ENCODE peak calls at places on chromosomes 13 and 19, in ten cellular contexts. One of them, this sample, is unnamed.

GRCh38 chr19:10724573-10725071 is 6.7 kb downstream of the DNM2 start:
- DNase-seq in lower leg skin: no peak
- DNase-seq in tibial nerve: no peak
- DNase-seq in breast epithelium: no peak
- DNase-seq in GM12891: no peak
- DNase-seq in esophagus muscularis mucosa: no peak
- DNase-seq in uterus: no peak
- DNase-seq in spleen: no peak
- DNase-seq in body of pancreas: no peak
- DNase-seq in heart left ventricle: no peak
- DNase-seq in this sample: no peak

GRCh38 chr19:3346677-3347353 is 19.6 kb upstream of the NFIC start:
- DNase-seq in lower leg skin: peak
- DNase-seq in tibial nerve: peak
- DNase-seq in breast epithelium: peak
- DNase-seq in GM12891: no peak
- DNase-seq in esophagus muscularis mucosa: no peak
- DNase-seq in uterus: peak
- DNase-seq in spleen: no peak
- DNase-seq in body of pancreas: peak
- DNase-seq in heart left ventricle: peak
- DNase-seq in this sample: no peak

GRCh38 chr19:7694499-7694898 is 7.4 kb downstream of the FCER2 start:
- DNase-seq in lower leg skin: no peak
- DNase-seq in tibial nerve: no peak
- DNase-seq in breast epithelium: no peak
- DNase-seq in GM12891: no peak
- DNase-seq in esophagus muscularis mucosa: no peak
- DNase-seq in uterus: no peak
- DNase-seq in spleen: no peak
- DNase-seq in body of pancreas: no peak
- DNase-seq in heart left ventricle: no peak
- DNase-seq in this sample: no peak

GRCh38 chr13:73708393-73708985 is 425.7 kb downstream of the KLF12 start:
- DNase-seq in lower leg skin: no peak
- DNase-seq in tibial nerve: peak
- DNase-seq in breast epithelium: no peak
- DNase-seq in GM12891: peak
- DNase-seq in esophagus muscularis mucosa: no peak
- DNase-seq in uterus: peak
- DNase-seq in spleen: no peak
- DNase-seq in body of pancreas: peak
- DNase-seq in heart left ventricle: no peak
- DNase-seq in this sample: no peak

GRCh38 chr13:92573467-92574057 is 653.0 kb upstream of the GPC6 start:
- DNase-seq in lower leg skin: no peak
- DNase-seq in tibial nerve: no peak
- DNase-seq in breast epithelium: no peak
- DNase-seq in GM12891: no peak
- DNase-seq in esophagus muscularis mucosa: no peak
- DNase-seq in uterus: no peak
- DNase-seq in spleen: no peak
- DNase-seq in body of pancreas: no peak
- DNase-seq in heart left ventricle: no peak
- DNase-seq in this sample: peak

GRCh38 chr19:50489461-50490011 is 12.9 kb upstream of the GARIN5A start:
- DNase-seq in lower leg skin: no peak
- DNase-seq in tibial nerve: no peak
- DNase-seq in breast epithelium: no peak
- DNase-seq in GM12891: no peak
- DNase-seq in esophagus muscularis mucosa: no peak
- DNase-seq in uterus: no peak
- DNase-seq in spleen: peak
- DNase-seq in body of pancreas: no peak
- DNase-seq in heart left ventricle: no peak
- DNase-seq in this sample: no peak

GRCh38 chr19:58581227-58582141 is 8.3 kb upstream of the MZF1 start:
- DNase-seq in lower leg skin: peak
- DNase-seq in tibial nerve: peak
- DNase-seq in breast epithelium: peak
- DNase-seq in GM12891: peak
- DNase-seq in esophagus muscularis mucosa: peak
- DNase-seq in uterus: peak
- DNase-seq in spleen: peak
- DNase-seq in body of pancreas: peak
- DNase-seq in heart left ventricle: peak
- DNase-seq in this sample: no peak

GRCh38 chr13:66665991-66666390 is 564.1 kb downstream of the PCDH9 start:
- DNase-seq in lower leg skin: no peak
- DNase-seq in tibial nerve: no peak
- DNase-seq in breast epithelium: no peak
- DNase-seq in GM12891: no peak
- DNase-seq in esophagus muscularis mucosa: no peak
- DNase-seq in uterus: no peak
- DNase-seq in spleen: no peak
- DNase-seq in body of pancreas: no peak
- DNase-seq in heart left ventricle: no peak
- DNase-seq in this sample: peak

GRCh38 chr19:18733196-18733647 is 49.7 kb downstream of the CRTC1 start:
- DNase-seq in lower leg skin: no peak
- DNase-seq in tibial nerve: no peak
- DNase-seq in breast epithelium: no peak
- DNase-seq in GM12891: no peak
- DNase-seq in esophagus muscularis mucosa: no peak
- DNase-seq in uterus: peak
- DNase-seq in spleen: no peak
- DNase-seq in body of pancreas: no peak
- DNase-seq in heart left ventricle: peak
- DNase-seq in this sample: no peak

GRCh38 chr13:93318538-93318937 is 91.9 kb downstream of the GPC6 start:
- DNase-seq in lower leg skin: no peak
- DNase-seq in tibial nerve: no peak
- DNase-seq in breast epithelium: no peak
- DNase-seq in GM12891: no peak
- DNase-seq in esophagus muscularis mucosa: no peak
- DNase-seq in uterus: no peak
- DNase-seq in spleen: no peak
- DNase-seq in body of pancreas: no peak
- DNase-seq in heart left ventricle: no peak
- DNase-seq in this sample: no peak

DNA sequence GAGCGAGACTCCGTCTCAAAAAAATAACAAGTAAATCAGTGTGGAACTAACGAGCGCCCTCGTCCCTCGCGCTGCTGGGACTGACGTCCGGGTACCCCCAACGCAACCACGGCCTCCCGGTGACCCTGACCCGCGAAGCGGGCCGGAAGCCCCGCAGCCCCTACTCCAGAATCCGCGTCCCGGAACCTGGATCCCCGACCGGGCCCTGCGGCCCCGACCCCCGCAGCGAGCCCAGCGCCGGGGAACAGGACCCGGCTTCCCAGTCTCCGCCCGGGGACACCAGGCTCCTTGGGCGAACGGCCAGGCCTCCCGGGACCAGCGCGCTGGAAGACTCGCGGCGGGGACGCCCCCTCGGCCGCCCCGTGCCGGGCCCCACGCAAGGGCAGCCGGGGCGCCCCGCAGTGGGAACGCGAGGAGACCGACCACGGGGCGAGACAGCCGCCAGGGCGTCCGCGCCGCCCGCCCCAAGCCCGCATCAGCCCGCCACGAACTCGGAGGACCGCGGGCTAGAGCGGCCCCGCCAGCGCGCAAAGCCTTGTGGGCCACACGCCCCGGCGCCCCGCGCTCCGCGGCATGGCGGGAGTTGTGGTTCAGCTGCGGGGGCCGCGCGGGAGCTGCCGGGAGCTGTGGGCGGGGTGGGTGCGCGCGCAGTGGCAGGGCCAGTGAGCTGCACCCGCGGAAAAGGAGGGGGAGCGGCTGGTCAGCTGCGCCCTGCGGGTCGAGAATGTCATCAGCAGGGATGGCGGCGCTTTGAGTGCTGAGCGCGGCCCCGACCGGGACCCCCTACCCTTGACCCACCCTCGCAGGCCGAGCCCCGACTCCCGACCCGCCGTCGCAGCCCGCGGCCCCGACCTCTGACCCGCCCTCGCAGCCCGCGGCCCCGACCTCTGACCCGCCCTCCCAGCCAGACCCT is 7.5 kb upstream of the MADCAM1 start:
- DNase-seq in lower leg skin: peak
- DNase-seq in tibial nerve: peak
- DNase-seq in breast epithelium: peak
- DNase-seq in GM12891: peak
- DNase-seq in esophagus muscularis mucosa: no peak
- DNase-seq in uterus: peak
- DNase-seq in spleen: peak
- DNase-seq in body of pancreas: peak
- DNase-seq in heart left ventricle: peak
- DNase-seq in this sample: peak
- TF ChIP-seq POLR2A in lower leg skin: no peak
- TF ChIP-seq POLR2A in tibial nerve: peak
- TF ChIP-seq POLR2A in breast epithelium: peak
- TF ChIP-seq POLR2A in GM12891: peak
- TF ChIP-seq POLR2A in esophagus muscularis mucosa: peak
- TF ChIP-seq POLR2A in uterus: peak
- TF ChIP-seq POLR2A in spleen: peak
- TF ChIP-seq POLR2A in body of pancreas: peak
- TF ChIP-seq POLR2A in heart left ventricle: no peak
- TF ChIP-seq POLR2A in this sample: peak

GRCh38 chr13:38350114-38350617 is 515 bp downstream of the UFM1 start:
- DNase-seq in lower leg skin: peak
- DNase-seq in tibial nerve: peak
- DNase-seq in breast epithelium: peak
- DNase-seq in GM12891: no peak
- DNase-seq in esophagus muscularis mucosa: no peak
- DNase-seq in uterus: no peak
- DNase-seq in spleen: peak
- DNase-seq in body of pancreas: peak
- DNase-seq in heart left ventricle: peak
- DNase-seq in this sample: peak
- TF ChIP-seq POLR2A in lower leg skin: no peak
- TF ChIP-seq POLR2A in tibial nerve: no peak
- TF ChIP-seq POLR2A in breast epithelium: no peak
- TF ChIP-seq POLR2A in GM12891: peak
- TF ChIP-seq POLR2A in esophagus muscularis mucosa: no peak
- TF ChIP-seq POLR2A in uterus: no peak
- TF ChIP-seq POLR2A in spleen: no peak
- TF ChIP-seq POLR2A in body of pancreas: no peak
- TF ChIP-seq POLR2A in heart left ventricle: no peak
- TF ChIP-seq POLR2A in this sample: no peak

GRCh38 chr19:40605201-40605971 is 4.2 kb downstream of the LTBP4 start:
- DNase-seq in lower leg skin: peak
- DNase-seq in tibial nerve: peak
- DNase-seq in breast epithelium: peak
- DNase-seq in GM12891: peak
- DNase-seq in esophagus muscularis mucosa: no peak
- DNase-seq in uterus: peak
- DNase-seq in spleen: peak
- DNase-seq in body of pancreas: peak
- DNase-seq in heart left ventricle: peak
- DNase-seq in this sample: peak

GRCh38 chr19:40604647-40605200 is 3.6 kb downstream of the LTBP4 start:
- DNase-seq in lower leg skin: peak
- DNase-seq in tibial nerve: no peak
- DNase-seq in breast epithelium: no peak
- DNase-seq in GM12891: no peak
- DNase-seq in esophagus muscularis mucosa: no peak
- DNase-seq in uterus: no peak
- DNase-seq in spleen: no peak
- DNase-seq in body of pancreas: no peak
- DNase-seq in heart left ventricle: no peak
- DNase-seq in this sample: no peak

GRCh38 chr19:40601061-40601973 is at the start of gene LTBP4:
- DNase-seq in lower leg skin: peak
- DNase-seq in tibial nerve: no peak
- DNase-seq in breast epithelium: no peak
- DNase-seq in GM12891: no peak
- DNase-seq in esophagus muscularis mucosa: no peak
- DNase-seq in uterus: peak
- DNase-seq in spleen: peak
- DNase-seq in body of pancreas: no peak
- DNase-seq in heart left ventricle: peak
- DNase-seq in this sample: no peak

GRCh38 chr19:40603071-40603718 is 2.0 kb downstream of the LTBP4 start:
- DNase-seq in lower leg skin: peak
- DNase-seq in tibial nerve: no peak
- DNase-seq in breast epithelium: no peak
- DNase-seq in GM12891: no peak
- DNase-seq in esophagus muscularis mucosa: no peak
- DNase-seq in uterus: no peak
- DNase-seq in spleen: no peak
- DNase-seq in body of pancreas: no peak
- DNase-seq in heart left ventricle: no peak
- DNase-seq in this sample: no peak

DNA sequence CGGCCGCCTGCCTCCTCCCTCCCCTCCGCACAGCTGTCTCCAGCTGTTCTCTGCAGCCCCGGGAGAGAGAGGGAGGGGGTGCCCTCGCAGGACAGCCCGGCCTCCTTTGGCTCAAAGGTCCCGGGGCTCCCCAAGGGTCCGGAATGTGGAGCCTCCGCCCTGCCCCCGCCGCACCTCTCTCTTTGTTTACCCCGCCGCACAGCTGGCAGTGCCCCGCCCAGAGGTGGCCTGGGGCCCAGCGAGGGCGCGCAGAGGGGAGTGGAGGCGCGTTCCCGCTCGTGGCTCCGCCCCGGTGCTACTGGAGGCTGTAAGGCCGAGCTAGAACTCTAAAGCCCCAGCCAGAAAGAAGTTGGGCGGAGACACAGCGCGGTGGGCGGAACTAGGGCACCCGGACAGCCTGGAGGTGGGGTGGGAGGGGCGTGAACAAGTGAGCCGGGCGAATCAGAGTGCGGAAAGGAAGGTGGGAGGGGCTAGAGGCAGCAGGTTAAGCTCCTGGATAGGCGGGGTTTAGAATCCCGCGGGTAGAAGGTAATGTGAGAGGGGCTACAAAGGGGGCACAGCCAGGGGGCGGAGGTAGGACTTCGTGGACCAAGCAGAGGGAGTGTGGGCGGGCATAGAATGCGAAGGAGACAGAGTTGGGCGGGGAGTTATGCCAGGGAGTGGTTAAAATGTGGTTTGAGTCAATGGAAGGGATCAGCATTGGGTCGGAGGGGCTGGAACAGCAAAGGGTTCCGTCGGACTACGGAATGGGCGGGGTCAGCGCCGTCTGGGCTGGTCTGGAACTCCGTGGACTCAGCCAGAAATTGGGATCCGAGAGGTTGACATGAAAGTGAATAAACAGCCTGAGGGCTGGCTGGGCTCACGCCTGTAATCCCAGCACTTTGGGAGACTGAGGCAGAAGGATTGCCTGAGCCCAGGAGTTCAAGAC is 2.8 kb downstream of the LTBP4 start:
- DNase-seq in lower leg skin: peak
- DNase-seq in tibial nerve: peak
- DNase-seq in breast epithelium: peak
- DNase-seq in GM12891: peak
- DNase-seq in esophagus muscularis mucosa: peak
- DNase-seq in uterus: peak
- DNase-seq in spleen: peak
- DNase-seq in body of pancreas: peak
- DNase-seq in heart left ventricle: peak
- DNase-seq in this sample: peak
- TF ChIP-seq POLR2A in lower leg skin: no peak
- TF ChIP-seq POLR2A in tibial nerve: peak
- TF ChIP-seq POLR2A in breast epithelium: no peak
- TF ChIP-seq POLR2A in GM12891: no peak
- TF ChIP-seq POLR2A in esophagus muscularis mucosa: no peak
- TF ChIP-seq POLR2A in uterus: peak
- TF ChIP-seq POLR2A in spleen: peak
- TF ChIP-seq POLR2A in body of pancreas: peak
- TF ChIP-seq POLR2A in heart left ventricle: peak
- TF ChIP-seq POLR2A in this sample: no peak

GRCh38 chr13:23201870-23202269 is 21.1 kb downstream of the SGCG start:
- DNase-seq in lower leg skin: no peak
- DNase-seq in tibial nerve: no peak
- DNase-seq in breast epithelium: no peak
- DNase-seq in GM12891: no peak
- DNase-seq in esophagus muscularis mucosa: no peak
- DNase-seq in uterus: no peak
- DNase-seq in spleen: no peak
- DNase-seq in body of pancreas: no peak
- DNase-seq in heart left ventricle: no peak
- DNase-seq in this sample: no peak
- TF ChIP-seq POLR2A in lower leg skin: no peak
- TF ChIP-seq POLR2A in tibial nerve: no peak
- TF ChIP-seq POLR2A in breast epithelium: no peak
- TF ChIP-seq POLR2A in GM12891: no peak
- TF ChIP-seq POLR2A in esophagus muscularis mucosa: no peak
- TF ChIP-seq POLR2A in uterus: no peak
- TF ChIP-seq POLR2A in spleen: no peak
- TF ChIP-seq POLR2A in body of pancreas: no peak
- TF ChIP-seq POLR2A in heart left ventricle: no peak
- TF ChIP-seq POLR2A in this sample: no peak